ENCODE peak calls at places on chromosomes 16 and 17, in four cellular contexts. Z, U, K and T are unnamed samples.

GRCh38 chr17:55285340-55286301 is 20.9 kb downstream of the HLF start:
- DNase-seq in Z (peak), K (peak), U (no peak), T (peak)

GRCh38 chr16:78045865-78046581 is 23.7 kb downstream of the CLEC3A start:
- DNase-seq in K (peak), Z (peak), U (peak), T (peak)

GRCh38 chr17:77645441-77646430 is 312.8 kb upstream of the TNRC6C start:
- DNase-seq in Z (no peak), K (no peak), U (no peak), T (no peak)

GRCh38 chr16:10076037-10076436 is 106.2 kb downstream of the GRIN2A start:
- DNase-seq in K (no peak), U (no peak), Z (no peak), T (no peak)

GRCh38 chr17:12047977-12048376 is 27.3 kb downstream of the MAP2K4 start:
- DNase-seq in K (no peak), U (no peak), Z (no peak), T (no peak)

GRCh38 chr17:9123594-9124553 is 102.6 kb downstream of the NTN1 start:
- DNase-seq in Z (no peak), U (no peak), K (no peak), T (no peak)

GRCh38 chr16:85524630-85525463 is 88.3 kb upstream of the GSE1 start:
- DNase-seq in K (no peak), U (peak), Z (peak), T (no peak)

GRCh38 chr17:58172369-58173071 is 5.7 kb downstream of the OR4D2 start:
- DNase-seq in K (no peak), Z (no peak), U (peak), T (no peak)

GRCh38 chr17:8060274-8060673 is 21.4 kb downstream of the ALOX15B start:
- DNase-seq in K (peak), U (peak), Z (peak), T (peak)

GRCh38 chr16:87050142-87050541 is 267.1 kb downstream of the C16orf95 start:
- DNase-seq in Z (no peak), U (no peak), K (no peak), T (no peak)

GRCh38 chr16:66007717-66008116 is 358.8 kb upstream of the CDH5 start:
- DNase-seq in Z (no peak), U (no peak), K (no peak), T (no peak)

GRCh38 chr17:31475378-31476162 is 84.1 kb downstream of the RAB11FIP4 start:
- DNase-seq in Z (no peak), K (no peak), U (no peak), T (no peak)

GRCh38 chr16:15552507-15552906 is 90.4 kb downstream of the MARF1 start:
- DNase-seq in Z (no peak), U (no peak), K (no peak), T (no peak)

GRCh38 chr16:75083826-75084225 is 32.8 kb downstream of the LDHD start:
- DNase-seq in Z (no peak), U (no peak), K (no peak), T (no peak)

GRCh38 chr16:49652441-49653175 is 203.3 kb downstream of the ZNF423 start:
- DNase-seq in Z (peak), U (no peak), K (no peak), T (peak)

GRCh38 chr16:69567031-69567680 is 1.4 kb downstream of the NFAT5 start:
- DNase-seq in K (no peak), Z (no peak), U (peak), T (no peak)

GRCh38 chr17:6549384-6550036 is 6.8 kb downstream of the PITPNM3 start:
- DNase-seq in Z (no peak), U (no peak), K (no peak), T (no peak)

GRCh38 chr16:74984194-74984669 is 691 bp downstream of the WDR59 start:
- DNase-seq in Z (no peak), U (no peak), K (no peak), T (no peak)

GRCh38 chr17:46876353-46876887 is 25.0 kb downstream of the WNT9B start:
- DNase-seq in U (peak), Z (no peak), K (peak), T (no peak)

GRCh38 chr17:2023692-2024571 is 1.2 kb downstream of the RTN4RL1 start:
- DNase-seq in Z (peak), U (peak), K (peak), T (peak)

GRCh38 chr17:60766778-60767190 is 89.1 kb downstream of the BCAS3 start:
- DNase-seq in K (no peak), Z (no peak), U (no peak), T (no peak)

GRCh38 chr17:40093005-40093579 is 7.3 kb downstream of the NR1D1 start:
- DNase-seq in K (no peak), U (no peak), Z (no peak), T (no peak)

GRCh38 chr16:89572042-89572441 is 3.5 kb upstream of the CPNE7 start:
- DNase-seq in Z (no peak), K (no peak), U (no peak), T (no peak)
- TF ChIP-seq EP300 in Z (no peak), K (no peak), U (no peak), T (no peak)

DNA sequence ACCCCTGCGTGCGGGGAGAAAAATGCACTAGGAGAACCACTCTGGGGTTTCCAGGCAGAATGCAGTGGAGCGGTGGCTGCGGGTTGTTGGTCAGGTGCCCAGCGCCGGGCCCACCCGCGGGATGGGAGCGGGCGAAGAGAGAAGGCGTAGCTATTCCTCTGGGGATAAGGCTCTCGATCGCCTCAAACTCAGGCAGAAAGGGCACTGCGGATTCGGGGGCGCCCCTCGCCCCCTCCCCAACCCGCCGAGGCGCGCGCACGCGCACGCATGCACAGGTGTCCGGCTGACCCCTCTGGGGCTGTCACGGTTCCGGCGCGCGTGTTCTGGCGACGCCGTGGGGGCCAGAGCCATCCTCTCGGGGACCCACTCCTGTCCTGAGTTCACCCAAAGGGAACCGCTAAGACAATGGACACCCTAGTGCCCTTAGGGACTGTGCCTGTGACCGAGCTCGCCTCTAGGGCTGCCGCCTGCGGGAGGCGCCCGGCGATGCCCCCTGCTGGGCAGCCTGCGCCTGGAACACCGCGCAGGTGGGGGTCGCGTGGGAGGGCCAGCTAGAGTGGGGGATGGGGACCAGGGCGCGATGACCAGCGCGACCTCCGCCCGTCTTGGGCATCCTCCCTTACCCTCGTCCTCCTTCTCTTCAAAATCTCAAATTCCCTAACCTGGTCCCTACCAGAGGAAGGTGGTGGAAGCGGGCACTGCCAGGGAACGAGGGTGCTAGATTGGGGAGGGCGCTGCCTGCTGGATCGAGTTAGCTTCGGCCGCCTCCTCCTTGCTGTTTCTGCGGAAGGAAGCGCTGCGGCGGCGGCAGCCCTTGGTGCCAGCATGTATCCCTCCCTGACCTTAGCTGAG is 14.4 kb upstream of the CBX8 start:
- DNase-seq in K (no peak), U (peak), Z (no peak), T (no peak)
- TF ChIP-seq CTCF in K (peak), U (peak), Z (peak), T (no peak)

DNA sequence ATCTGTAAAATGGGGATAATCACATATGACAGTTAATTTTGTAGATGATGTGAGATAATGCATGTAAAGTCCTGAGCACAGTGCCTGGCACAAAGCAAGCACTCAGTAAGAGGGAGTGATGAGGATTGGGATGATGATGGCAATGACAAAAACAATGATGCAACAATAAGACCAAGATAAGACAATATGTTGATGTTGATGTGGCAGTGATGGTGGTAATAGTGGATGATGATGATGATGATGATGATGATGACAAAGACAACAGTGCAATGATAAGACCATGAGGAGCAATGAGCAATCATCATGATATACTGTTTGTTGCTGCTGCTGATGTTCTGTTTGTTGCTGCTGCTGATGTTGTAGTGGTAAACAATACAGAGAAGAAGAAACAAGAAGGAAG is 344.1 kb downstream of the NPIPA8 start:
- DNase-seq in Z (no peak), K (no peak), U (no peak), T (no peak)
- TF ChIP-seq EP300 in Z (no peak), K (no peak), U (no peak), T (no peak)

DNA sequence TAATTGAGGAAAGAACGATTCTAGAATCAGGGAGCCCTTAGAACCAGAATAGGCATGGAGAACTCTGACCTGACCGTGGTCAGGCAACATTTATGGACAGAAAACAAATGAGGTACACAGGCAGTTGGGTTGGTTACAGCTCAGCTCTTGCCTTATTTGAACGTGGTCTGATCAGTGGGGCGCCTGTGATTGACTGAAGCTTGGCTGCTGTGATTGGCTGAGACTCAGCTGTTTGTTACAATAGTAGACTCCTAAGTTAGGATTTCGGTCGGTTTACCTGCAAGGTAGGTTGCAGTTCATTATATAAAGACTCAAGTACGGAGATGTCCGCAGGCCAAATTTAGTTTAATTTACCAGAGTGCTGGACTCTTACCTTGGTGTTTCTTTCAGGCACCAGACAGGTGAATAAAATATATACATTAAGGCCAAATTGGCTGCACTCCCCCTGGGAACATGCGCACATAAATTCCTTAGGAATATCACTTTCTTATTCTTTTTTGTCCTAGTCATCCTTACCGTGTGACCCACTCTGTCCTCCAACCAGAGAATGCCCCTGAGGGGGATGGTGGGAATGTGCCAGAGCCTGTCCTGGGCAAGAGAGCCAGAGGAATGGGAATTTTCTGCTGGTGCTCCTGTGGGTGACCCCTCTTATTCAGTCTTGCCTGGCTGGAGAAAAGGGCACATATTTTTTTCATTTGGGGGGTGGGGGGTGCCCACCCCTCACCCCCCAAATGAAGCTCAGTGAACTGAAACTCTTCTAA is 7.5 kb upstream of the CSNK2A2 start:
- DNase-seq in U (no peak), K (no peak), Z (no peak), T (no peak)
- TF ChIP-seq CTCF in U (no peak), K (no peak), Z (no peak), T (no peak)

GRCh38 chr16:19894586-19894985 is 9.9 kb upstream of the GPRC5B start:
- DNase-seq in Z (no peak), U (no peak), K (no peak), T (no peak)

GRCh38 chr16:19896951-19897350 is 12.3 kb upstream of the GPRC5B start:
- DNase-seq in U (no peak), Z (no peak), K (no peak), T (no peak)

GRCh38 chr16:19890901-19891300 is 6.3 kb upstream of the GPRC5B start:
- DNase-seq in Z (no peak), K (no peak), U (no peak), T (no peak)

GRCh38 chr16:19888834-19889233 is 4.2 kb upstream of the GPRC5B start:
- DNase-seq in U (no peak), Z (no peak), K (no peak), T (no peak)

GRCh38 chr16:19892902-19893301 is 8.3 kb upstream of the GPRC5B start:
- DNase-seq in Z (no peak), U (no peak), K (no peak), T (no peak)
- TF ChIP-seq EP300 in Z (no peak), U (no peak), K (no peak), T (no peak)

GRCh38 chr17:81523139-81524062 is 4.8 kb upstream of the FSCN2 start:
- DNase-seq in U (peak), K (no peak), Z (no peak), T (peak)
- TF ChIP-seq CTCF in U (no peak), K (no peak), Z (no peak), T (no peak)

GRCh38 chr17:75086496-75087181 is 1.1 kb upstream of the SLC16A5 start:
- DNase-seq in K (peak), U (no peak), Z (no peak), T (no peak)
- TF ChIP-seq EP300 in K (no peak), U (no peak), Z (no peak), T (no peak)

GRCh38 chr17:16997514-16998429 is 25.9 kb upstream of the TNFRSF13B start:
- DNase-seq in Z (no peak), K (no peak), U (peak), T (no peak)
- TF ChIP-seq CTCF in Z (no peak), K (no peak), U (peak), T (no peak)

GRCh38 chr17:43011728-43012472 is 5.3 kb downstream of the IFI35 start:
- DNase-seq in K (no peak), Z (no peak), U (no peak), T (peak)

GRCh38 chr17:43014020-43014615 is 7.5 kb downstream of the IFI35 start:
- DNase-seq in Z (no peak), K (no peak), U (no peak), T (no peak)

GRCh38 chr17:43013296-43013695 is 6.7 kb downstream of the IFI35 start:
- DNase-seq in K (no peak), Z (no peak), U (no peak), T (no peak)

GRCh38 chr17:43006639-43007551 is at the start of gene IFI35:
- DNase-seq in Z (peak), U (no peak), K (peak), T (peak)

DNA sequence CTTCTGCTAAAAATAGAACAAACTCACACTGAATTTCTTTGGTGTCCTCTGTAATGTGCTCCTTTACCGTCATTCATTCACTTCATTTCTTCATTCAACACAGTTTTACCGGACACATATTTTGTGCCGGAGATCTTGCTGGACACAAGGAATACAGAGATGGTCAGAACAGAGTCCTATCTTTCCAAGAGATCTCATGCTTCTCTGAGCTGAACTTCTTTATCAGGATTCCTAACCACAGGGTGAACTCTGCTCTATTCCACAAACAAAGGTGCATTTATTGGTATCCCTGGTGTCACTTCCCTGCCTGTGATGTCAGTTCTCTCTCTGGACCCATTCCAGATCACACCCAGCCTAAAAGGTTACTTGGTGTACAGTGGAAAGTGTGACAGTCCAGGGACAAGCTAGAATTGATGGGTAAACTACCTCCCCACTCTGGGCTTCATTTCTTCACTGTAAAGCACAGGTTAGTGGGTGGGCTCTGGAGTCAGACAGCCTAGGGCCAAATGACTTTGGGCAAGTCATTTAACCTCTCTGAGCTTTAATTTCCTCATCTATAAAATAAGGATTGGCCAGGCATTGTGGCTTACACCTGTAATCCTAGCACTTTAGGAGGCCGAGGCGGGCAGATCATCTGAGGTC is 4.2 kb downstream of the IFI35 start:
- DNase-seq in U (no peak), Z (no peak), K (peak), T (no peak)
- TF ChIP-seq EP300 in U (no peak), Z (no peak), K (peak), T (no peak)

DNA sequence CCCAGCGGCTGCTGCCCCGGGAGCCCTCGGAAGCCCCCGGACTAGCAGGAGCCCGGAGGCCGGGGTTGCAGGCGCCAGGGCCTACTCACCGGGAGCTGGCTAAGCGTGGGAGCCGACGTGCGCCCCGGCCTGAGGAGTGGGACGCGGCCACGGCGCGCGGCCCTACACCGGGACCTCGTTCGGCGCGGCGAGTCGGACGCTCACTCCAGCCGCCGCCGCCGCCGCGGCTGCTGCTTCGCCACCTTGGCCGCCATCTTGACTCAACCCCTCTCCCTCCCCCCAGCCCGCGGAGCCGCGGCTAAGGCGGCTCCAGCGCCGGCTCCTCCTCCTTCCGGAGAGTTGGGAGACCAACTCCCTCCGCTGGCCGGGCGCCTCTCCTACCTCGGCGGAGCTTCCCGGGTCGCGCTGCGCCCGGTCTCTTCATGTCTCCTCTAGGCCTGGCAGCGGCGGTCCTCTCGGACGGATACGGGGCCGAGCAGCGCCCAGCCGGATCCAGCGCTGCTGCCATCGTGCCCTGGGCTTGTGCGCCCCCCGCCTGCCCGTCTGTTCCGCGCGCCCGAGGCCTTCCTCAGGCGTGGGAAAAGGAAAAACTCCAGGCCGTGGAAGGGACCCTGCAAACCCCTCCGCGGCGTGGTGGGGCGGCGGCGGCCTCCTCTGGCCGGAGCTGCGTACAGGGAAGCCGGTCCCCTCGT is at the start of gene NCOR1:
- DNase-seq in U (peak), Z (peak), K (peak), T (peak)
- TF ChIP-seq CTCF in U (peak), Z (peak), K (no peak), T (no peak)